ENCODE peak calls at places on chromosome 7, in eight cellular contexts. H is psoas muscle; P is right atrium auricular region; E is dorsolateral prefrontal cortex; Z is GM23338; S is astrocyte; D is CD8-positive, alpha-beta T cell; I is hepatocyte. O is an unnamed sample.

GRCh38 chr7:36153571-36154097 is 580 bp downstream of the EEPD1 start:
- DNase-seq in I (no peak), S (no peak), H (no peak), D (peak; percentile 29), Z (peak; percentile 41), E (no peak), P (no peak), O (no peak)

GRCh38 chr7:1555046-1555812 is 776 bp downstream of the TMEM184A start:
- DNase-seq in P (no peak), H (peak; percentile 74), D (no peak), I (peak; percentile 93), S (peak; percentile 71), Z (peak; percentile 60), E (no peak), O (no peak)

GRCh38 chr7:1587738-1588137 is 17.9 kb upstream of the PSMG3 start:
- DNase-seq in D (no peak), H (no peak), S (no peak), Z (no peak), E (no peak), P (no peak), I (no peak), O (no peak)

GRCh38 chr7:75017832-75018231 is 53.3 kb downstream of the CASTOR2 start:
- DNase-seq in D (no peak), P (no peak), S (no peak), E (no peak), H (no peak), I (no peak), Z (no peak), O (no peak)

GRCh38 chr7:134714791-134715190 is 64.6 kb upstream of the CALD1 start:
- DNase-seq in P (no peak), H (no peak), S (no peak), D (no peak), E (no peak), I (no peak), Z (no peak), O (no peak)

GRCh38 chr7:79452495-79453265 is 787 bp downstream of the MAGI2 start:
- DNase-seq in I (peak; percentile 46), D (no peak), E (peak; percentile 14), S (peak; percentile 8), Z (peak; percentile 39), H (peak; percentile 48), P (no peak), O (no peak)

GRCh38 chr7:12884033-12884432 is 196.6 kb downstream of the ARL4A start:
- DNase-seq in Z (no peak), P (no peak), I (no peak), D (no peak), E (no peak), S (peak; percentile 52), H (no peak), O (no peak)

GRCh38 chr7:139777948-139778841 is at the start of gene HIPK2:
- DNase-seq in H (peak; percentile 92), D (peak; percentile 70), E (peak; percentile 73), Z (peak; percentile 80), S (peak; percentile 54), P (no peak), I (peak; percentile 91), O (peak; percentile 84)

GRCh38 chr7:122746948-122747347 is 44.2 kb upstream of the RNF148 start:
- DNase-seq in Z (no peak), S (no peak), I (no peak), H (no peak), D (no peak), P (no peak), E (no peak), O (no peak)

GRCh38 chr7:138074121-138074520 is 2.1 kb upstream of the AKR1D1 start:
- DNase-seq in D (no peak), P (no peak), H (no peak), S (no peak), E (no peak), I (no peak), Z (no peak), O (no peak)

GRCh38 chr7:41916450-41916927 is 213.6 kb upstream of the INHBA start:
- DNase-seq in H (no peak), Z (no peak), E (no peak), P (no peak), D (no peak), S (peak; percentile 99), I (peak; percentile 65), O (no peak)

GRCh38 chr7:3103614-3104399 is 60.1 kb upstream of the CARD11 start:
- DNase-seq in Z (no peak), H (no peak), E (no peak), S (no peak), P (no peak), I (no peak), D (no peak), O (no peak)

GRCh38 chr7:4633012-4633411 is 49.1 kb upstream of the FOXK1 start:
- DNase-seq in D (no peak), Z (peak; percentile 30), I (no peak), E (no peak), S (peak; percentile 41), P (no peak), H (no peak), O (no peak)

GRCh38 chr7:33039257-33039904 is 23.2 kb downstream of the NT5C3A start:
- DNase-seq in Z (no peak), S (no peak), E (no peak), D (no peak), P (no peak), I (no peak), H (no peak), O (no peak)

GRCh38 chr7:1425292-1426136 is 33.8 kb downstream of the MICALL2 start:
- DNase-seq in P (no peak), H (no peak), D (no peak), S (no peak), E (no peak), I (no peak), Z (peak; percentile 73), O (no peak)

GRCh38 chr7:7554021-7554432 is 12.7 kb upstream of the MIOS start:
- DNase-seq in H (no peak), D (no peak), Z (no peak), S (peak; percentile 87), I (no peak), P (no peak), E (no peak), O (no peak)

GRCh38 chr7:70694909-70695803 is 436.8 kb upstream of the GALNT17 start:
- DNase-seq in H (peak; percentile 53), S (no peak), D (peak; percentile 13), Z (peak; percentile 48), I (peak; percentile 57), P (no peak), E (no peak), O (peak; percentile 57)

GRCh38 chr7:44541-44896 is 147.9 kb upstream of the FAM20C start:
- DNase-seq in P (no peak), D (no peak), S (no peak), E (no peak), H (peak; percentile 11), I (no peak), Z (no peak), O (no peak)

GRCh38 chr7:1103789-1104513 is 16.0 kb downstream of the GPER1 start:
- DNase-seq in P (no peak), S (no peak), H (peak; percentile 34), E (no peak), Z (no peak), D (no peak), I (no peak), O (no peak)

GRCh38 chr7:108459922-108460551 is 3.8 kb upstream of the NRCAM start:
- DNase-seq in P (no peak), E (peak; percentile 60), I (peak; percentile 64), H (no peak), Z (peak; percentile 70), D (no peak), S (peak; percentile 8), O (no peak)

GRCh38 chr7:24323961-24324480 is 40.0 kb downstream of the NPY start:
- DNase-seq in H (no peak), S (no peak), P (no peak), I (no peak), D (no peak), E (no peak), Z (no peak), O (no peak)
- TF ChIP-seq CTCF in H (no peak), S (no peak), P (no peak), I (no peak), D (no peak), E (no peak), Z (no peak), O (no peak)

GRCh38 chr7:92763636-92764423 is 72.5 kb downstream of the CDK6 start:
- DNase-seq in I (peak; percentile 76), S (peak; percentile 89), P (no peak), D (no peak), E (no peak), Z (peak; percentile 96), H (no peak), O (no peak)
- TF ChIP-seq CTCF in I (no peak), S (peak; percentile 14), P (no peak), D (no peak), E (no peak), Z (no peak), H (no peak), O (no peak)

GRCh38 chr7:30888783-30889182 is 22.9 kb upstream of the AQP1 start:
- DNase-seq in I (peak; percentile 55), E (peak; percentile 42), H (no peak), S (peak; percentile 94), P (peak; percentile 79), Z (no peak), D (no peak), O (no peak)
- TF ChIP-seq CTCF in I (no peak), E (no peak), H (no peak), S (no peak), P (peak; percentile 17), Z (no peak), D (no peak), O (no peak)

GRCh38 chr7:148255333-148255732 is 335.2 kb upstream of the C7orf33 start:
- DNase-seq in S (no peak), I (no peak), D (no peak), Z (no peak), P (no peak), E (no peak), H (no peak), O (no peak)
- TF ChIP-seq CTCF in S (no peak), I (peak; percentile 40), D (no peak), Z (no peak), P (peak; percentile 42), E (peak; percentile 39), H (no peak), O (no peak)

DNA sequence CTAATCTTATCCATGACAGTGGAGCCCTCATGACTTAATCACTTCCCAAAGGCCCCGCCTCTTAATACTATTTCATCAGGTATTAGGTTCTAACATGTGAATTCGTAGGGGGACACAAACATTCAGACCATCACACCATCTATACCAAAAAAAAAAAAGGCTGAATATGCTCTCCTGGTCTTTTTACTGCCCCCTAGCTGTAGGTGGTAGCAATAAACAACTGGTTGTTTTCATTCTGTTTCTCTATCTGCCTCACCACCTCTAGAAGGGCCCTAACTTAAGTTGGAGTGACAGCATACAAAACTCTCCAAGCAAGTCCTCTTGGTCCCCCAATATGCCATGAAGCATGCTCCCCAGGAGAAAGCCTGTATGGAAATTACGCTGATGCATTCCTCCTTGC is 94.1 kb downstream of the GRM8 start:
- DNase-seq in D (no peak), H (no peak), Z (peak; percentile 67), I (no peak), P (no peak), E (no peak), S (no peak), O (no peak)
- TF ChIP-seq CTCF in D (peak; percentile 12), H (no peak), Z (peak; percentile 71), I (no peak), P (peak; percentile 13), E (peak; percentile 8), S (no peak), O (peak; percentile 69)

O was measured in GM06990.